ENCODE peak calls at places on chromosomes 5 and 9, in seven cellular contexts. One of them, this sample, is unnamed.

GRCh38 chr5:68730220-68731010 is 363.4 kb upstream of the SLC30A5 start:
- DNase-seq in A673: peak; percentile 90
- DNase-seq in mucosa of descending colon: no peak
- DNase-seq in fibroblast of mammary gland: peak; percentile 79
- DNase-seq in cardiac fibroblast: peak; percentile 89
- DNase-seq in sigmoid colon: no peak
- DNase-seq in left ventricle myocardium inferior: peak; percentile 18
- DNase-seq in this sample: no peak

GRCh38 chr5:75051217-75051751 is 1.1 kb downstream of the GCNT4 start:
- DNase-seq in A673: no peak
- DNase-seq in mucosa of descending colon: peak; percentile 86
- DNase-seq in fibroblast of mammary gland: no peak
- DNase-seq in cardiac fibroblast: peak; percentile 3
- DNase-seq in sigmoid colon: no peak
- DNase-seq in left ventricle myocardium inferior: no peak
- DNase-seq in this sample: no peak

GRCh38 chr9:114484854-114485443 is 20.3 kb downstream of the WHRN start:
- DNase-seq in A673: no peak
- DNase-seq in mucosa of descending colon: peak; percentile 7
- DNase-seq in fibroblast of mammary gland: peak; percentile 89
- DNase-seq in cardiac fibroblast: peak; percentile 78
- DNase-seq in sigmoid colon: no peak
- DNase-seq in left ventricle myocardium inferior: no peak
- DNase-seq in this sample: no peak

GRCh38 chr9:111961575-111961974 is 65.0 kb downstream of the UGCG start:
- DNase-seq in A673: peak; percentile 83
- DNase-seq in mucosa of descending colon: peak; percentile 61
- DNase-seq in fibroblast of mammary gland: peak; percentile 49
- DNase-seq in cardiac fibroblast: peak; percentile 61
- DNase-seq in sigmoid colon: no peak
- DNase-seq in left ventricle myocardium inferior: no peak
- DNase-seq in this sample: no peak

GRCh38 chr9:102974530-102974929 is 20.6 kb upstream of the CYLC2 start:
- DNase-seq in A673: no peak
- DNase-seq in mucosa of descending colon: no peak
- DNase-seq in fibroblast of mammary gland: peak; percentile 4
- DNase-seq in cardiac fibroblast: peak; percentile 17
- DNase-seq in sigmoid colon: no peak
- DNase-seq in left ventricle myocardium inferior: no peak
- DNase-seq in this sample: no peak

GRCh38 chr5:134268019-134268601 is 42.2 kb upstream of the PPP2CA start:
- DNase-seq in A673: no peak
- DNase-seq in mucosa of descending colon: no peak
- DNase-seq in fibroblast of mammary gland: no peak
- DNase-seq in cardiac fibroblast: no peak
- DNase-seq in sigmoid colon: no peak
- DNase-seq in left ventricle myocardium inferior: no peak
- DNase-seq in this sample: no peak

GRCh38 chr9:109277451-109277850 is 43.4 kb downstream of the EPB41L4B start:
- DNase-seq in A673: no peak
- DNase-seq in mucosa of descending colon: no peak
- DNase-seq in fibroblast of mammary gland: no peak
- DNase-seq in cardiac fibroblast: no peak
- DNase-seq in sigmoid colon: no peak
- DNase-seq in left ventricle myocardium inferior: peak; percentile 39
- DNase-seq in this sample: no peak

GRCh38 chr9:93245437-93245970 is 61.6 kb downstream of the WNK2 start:
- DNase-seq in A673: no peak
- DNase-seq in mucosa of descending colon: no peak
- DNase-seq in fibroblast of mammary gland: no peak
- DNase-seq in cardiac fibroblast: no peak
- DNase-seq in sigmoid colon: no peak
- DNase-seq in left ventricle myocardium inferior: no peak
- DNase-seq in this sample: no peak

GRCh38 chr5:140674629-140675028 is 1.3 kb upstream of the DND1 start:
- DNase-seq in A673: no peak
- DNase-seq in mucosa of descending colon: no peak
- DNase-seq in fibroblast of mammary gland: no peak
- DNase-seq in cardiac fibroblast: no peak
- DNase-seq in sigmoid colon: no peak
- DNase-seq in left ventricle myocardium inferior: no peak
- DNase-seq in this sample: no peak

GRCh38 chr5:154189256-154189818 is 1.2 kb upstream of the GALNT10 start:
- DNase-seq in A673: no peak
- DNase-seq in mucosa of descending colon: no peak
- DNase-seq in fibroblast of mammary gland: no peak
- DNase-seq in cardiac fibroblast: no peak
- DNase-seq in sigmoid colon: peak; percentile 75
- DNase-seq in left ventricle myocardium inferior: peak; percentile 18
- DNase-seq in this sample: no peak

GRCh38 chr5:154189819-154190651 is 498 bp upstream of the GALNT10 start:
- DNase-seq in A673: peak; percentile 76
- DNase-seq in mucosa of descending colon: peak; percentile 86
- DNase-seq in fibroblast of mammary gland: peak; percentile 64
- DNase-seq in cardiac fibroblast: peak; percentile 76
- DNase-seq in sigmoid colon: peak; percentile 93
- DNase-seq in left ventricle myocardium inferior: peak; percentile 89
- DNase-seq in this sample: no peak

GRCh38 chr5:154193176-154193575 is 2.6 kb downstream of the GALNT10 start:
- DNase-seq in A673: no peak
- DNase-seq in mucosa of descending colon: no peak
- DNase-seq in fibroblast of mammary gland: no peak
- DNase-seq in cardiac fibroblast: no peak
- DNase-seq in sigmoid colon: peak; percentile 76
- DNase-seq in left ventricle myocardium inferior: peak; percentile 19
- DNase-seq in this sample: no peak

GRCh38 chr5:154191467-154192261 is 1.1 kb downstream of the GALNT10 start:
- DNase-seq in A673: no peak
- DNase-seq in mucosa of descending colon: no peak
- DNase-seq in fibroblast of mammary gland: peak; percentile 44
- DNase-seq in cardiac fibroblast: peak; percentile 55
- DNase-seq in sigmoid colon: no peak
- DNase-seq in left ventricle myocardium inferior: no peak
- DNase-seq in this sample: no peak

DNA sequence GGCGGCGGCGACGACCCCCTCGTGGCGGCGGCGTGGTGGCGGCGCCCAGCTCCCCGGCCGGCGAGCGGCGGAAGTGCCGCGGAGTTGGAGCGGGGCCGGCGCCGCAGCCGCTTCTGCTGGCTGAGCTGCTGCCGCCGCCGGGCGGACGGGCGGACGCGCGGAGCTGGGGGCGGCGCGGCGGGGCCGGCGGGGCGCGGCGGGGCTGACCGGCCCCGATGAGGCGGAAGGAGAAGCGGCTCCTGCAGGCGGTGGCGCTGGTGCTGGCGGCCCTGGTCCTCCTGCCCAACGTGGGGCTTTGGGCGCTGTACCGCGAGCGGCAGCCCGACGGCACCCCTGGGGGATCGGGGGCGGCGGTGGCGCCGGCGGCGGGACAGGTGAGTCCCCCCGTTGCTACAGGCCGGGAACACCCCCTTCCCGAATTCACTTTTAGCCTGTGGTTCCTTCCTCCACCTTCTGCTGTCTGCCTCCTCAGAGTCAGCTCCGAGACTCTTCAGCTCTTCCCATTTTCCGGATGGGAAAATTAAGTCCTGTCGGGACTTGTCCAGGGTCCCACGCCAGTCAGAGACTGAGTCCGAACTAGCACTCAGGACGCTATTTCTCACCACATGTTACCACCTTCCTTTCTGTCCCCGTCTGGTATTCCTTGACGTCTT is at the start of gene GALNT10:
- DNase-seq in A673: peak; percentile 68
- DNase-seq in mucosa of descending colon: peak; percentile 67
- DNase-seq in fibroblast of mammary gland: peak; percentile 53
- DNase-seq in cardiac fibroblast: peak; percentile 57
- DNase-seq in sigmoid colon: peak; percentile 77
- DNase-seq in left ventricle myocardium inferior: peak; percentile 73
- DNase-seq in this sample: no peak
- TF ChIP-seq CTCF in A673: no peak
- TF ChIP-seq CTCF in mucosa of descending colon: no peak
- TF ChIP-seq CTCF in fibroblast of mammary gland: no peak
- TF ChIP-seq CTCF in cardiac fibroblast: no peak
- TF ChIP-seq CTCF in sigmoid colon: no peak
- TF ChIP-seq CTCF in left ventricle myocardium inferior: no peak
- TF ChIP-seq CTCF in this sample: no peak

GRCh38 chr9:117247271-117247670 is 167.6 kb downstream of the ASTN2 start:
- DNase-seq in A673: peak; percentile 34
- DNase-seq in mucosa of descending colon: no peak
- DNase-seq in fibroblast of mammary gland: no peak
- DNase-seq in cardiac fibroblast: no peak
- DNase-seq in sigmoid colon: no peak
- DNase-seq in left ventricle myocardium inferior: no peak
- DNase-seq in this sample: no peak
- TF ChIP-seq CTCF in A673: peak; percentile 57
- TF ChIP-seq CTCF in mucosa of descending colon: no peak
- TF ChIP-seq CTCF in fibroblast of mammary gland: no peak
- TF ChIP-seq CTCF in cardiac fibroblast: no peak
- TF ChIP-seq CTCF in sigmoid colon: no peak
- TF ChIP-seq CTCF in left ventricle myocardium inferior: peak; percentile 47
- TF ChIP-seq CTCF in this sample: peak; percentile 33

GRCh38 chr9:134203224-134203623 is 38.9 kb upstream of the RNU6ATAC start:
- DNase-seq in A673: no peak
- DNase-seq in mucosa of descending colon: no peak
- DNase-seq in fibroblast of mammary gland: no peak
- DNase-seq in cardiac fibroblast: no peak
- DNase-seq in sigmoid colon: no peak
- DNase-seq in left ventricle myocardium inferior: no peak
- DNase-seq in this sample: no peak

GRCh38 chr9:134204991-134205578 is 40.7 kb upstream of the RNU6ATAC start:
- DNase-seq in A673: peak; percentile 25
- DNase-seq in mucosa of descending colon: peak; percentile 31
- DNase-seq in fibroblast of mammary gland: peak; percentile 79
- DNase-seq in cardiac fibroblast: peak; percentile 62
- DNase-seq in sigmoid colon: peak; percentile 56
- DNase-seq in left ventricle myocardium inferior: no peak
- DNase-seq in this sample: peak; percentile 25

GRCh38 chr9:134204041-134204440 is 39.7 kb upstream of the RNU6ATAC start:
- DNase-seq in A673: no peak
- DNase-seq in mucosa of descending colon: no peak
- DNase-seq in fibroblast of mammary gland: no peak
- DNase-seq in cardiac fibroblast: no peak
- DNase-seq in sigmoid colon: peak; percentile 41
- DNase-seq in left ventricle myocardium inferior: no peak
- DNase-seq in this sample: peak; percentile 43

GRCh38 chr9:134206317-134207300 is 42.2 kb upstream of the RNU6ATAC start:
- DNase-seq in A673: no peak
- DNase-seq in mucosa of descending colon: no peak
- DNase-seq in fibroblast of mammary gland: no peak
- DNase-seq in cardiac fibroblast: no peak
- DNase-seq in sigmoid colon: peak; percentile 62
- DNase-seq in left ventricle myocardium inferior: no peak
- DNase-seq in this sample: peak; percentile 60

DNA sequence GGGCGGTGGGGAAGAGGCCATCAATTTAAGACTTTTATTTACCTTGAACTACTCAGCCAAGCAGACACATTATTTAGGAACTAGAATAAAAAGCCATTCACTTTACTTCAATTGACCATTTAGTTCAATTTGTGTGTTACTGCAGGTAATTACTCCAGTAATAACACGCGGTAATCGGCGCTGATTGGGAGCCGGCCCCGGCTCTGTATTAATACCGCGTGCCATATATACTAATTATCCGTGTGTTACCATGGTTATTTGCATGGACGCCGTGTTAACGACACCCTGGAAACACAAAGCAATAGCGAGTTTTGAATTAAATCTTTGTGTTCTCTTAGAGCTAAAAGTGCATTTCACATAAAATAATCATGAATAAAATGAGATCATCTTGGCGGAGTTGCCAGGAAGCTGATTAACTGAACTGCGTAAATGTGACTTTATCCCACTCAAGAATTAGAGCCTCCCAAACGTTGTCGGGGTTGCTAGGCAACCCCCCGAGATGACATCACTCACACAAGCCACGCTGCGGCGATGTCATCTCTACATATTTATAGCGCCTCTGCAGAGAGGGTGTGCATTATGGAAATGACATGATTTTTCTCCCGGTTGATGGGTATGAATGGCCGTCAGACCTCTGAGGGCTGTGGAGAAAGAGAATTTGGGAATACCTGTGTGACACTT is 41.4 kb upstream of the RNU6ATAC start:
- DNase-seq in A673: peak; percentile 89
- DNase-seq in mucosa of descending colon: peak; percentile 31
- DNase-seq in fibroblast of mammary gland: peak; percentile 90
- DNase-seq in cardiac fibroblast: peak; percentile 88
- DNase-seq in sigmoid colon: peak; percentile 78
- DNase-seq in left ventricle myocardium inferior: peak; percentile 68
- DNase-seq in this sample: peak; percentile 15
- TF ChIP-seq CTCF in A673: no peak
- TF ChIP-seq CTCF in mucosa of descending colon: no peak
- TF ChIP-seq CTCF in fibroblast of mammary gland: no peak
- TF ChIP-seq CTCF in cardiac fibroblast: peak; percentile 11
- TF ChIP-seq CTCF in sigmoid colon: no peak
- TF ChIP-seq CTCF in left ventricle myocardium inferior: no peak
- TF ChIP-seq CTCF in this sample: no peak

GRCh38 chr9:36997414-36997813 is 36.7 kb downstream of the PAX5 start:
- DNase-seq in A673: peak; percentile 51
- DNase-seq in mucosa of descending colon: no peak
- DNase-seq in fibroblast of mammary gland: no peak
- DNase-seq in cardiac fibroblast: peak; percentile 13
- DNase-seq in sigmoid colon: no peak
- DNase-seq in left ventricle myocardium inferior: no peak
- DNase-seq in this sample: no peak

GRCh38 chr9:37001461-37001860 is 32.6 kb downstream of the PAX5 start:
- DNase-seq in A673: peak; percentile 63
- DNase-seq in mucosa of descending colon: no peak
- DNase-seq in fibroblast of mammary gland: no peak
- DNase-seq in cardiac fibroblast: no peak
- DNase-seq in sigmoid colon: no peak
- DNase-seq in left ventricle myocardium inferior: no peak
- DNase-seq in this sample: no peak

GRCh38 chr9:37002036-37002412 is 32.0 kb downstream of the PAX5 start:
- DNase-seq in A673: no peak
- DNase-seq in mucosa of descending colon: no peak
- DNase-seq in fibroblast of mammary gland: no peak
- DNase-seq in cardiac fibroblast: no peak
- DNase-seq in sigmoid colon: no peak
- DNase-seq in left ventricle myocardium inferior: no peak
- DNase-seq in this sample: no peak

GRCh38 chr9:37002413-37003217 is 31.5 kb downstream of the PAX5 start:
- DNase-seq in A673: no peak
- DNase-seq in mucosa of descending colon: no peak
- DNase-seq in fibroblast of mammary gland: no peak
- DNase-seq in cardiac fibroblast: no peak
- DNase-seq in sigmoid colon: no peak
- DNase-seq in left ventricle myocardium inferior: no peak
- DNase-seq in this sample: no peak

DNA sequence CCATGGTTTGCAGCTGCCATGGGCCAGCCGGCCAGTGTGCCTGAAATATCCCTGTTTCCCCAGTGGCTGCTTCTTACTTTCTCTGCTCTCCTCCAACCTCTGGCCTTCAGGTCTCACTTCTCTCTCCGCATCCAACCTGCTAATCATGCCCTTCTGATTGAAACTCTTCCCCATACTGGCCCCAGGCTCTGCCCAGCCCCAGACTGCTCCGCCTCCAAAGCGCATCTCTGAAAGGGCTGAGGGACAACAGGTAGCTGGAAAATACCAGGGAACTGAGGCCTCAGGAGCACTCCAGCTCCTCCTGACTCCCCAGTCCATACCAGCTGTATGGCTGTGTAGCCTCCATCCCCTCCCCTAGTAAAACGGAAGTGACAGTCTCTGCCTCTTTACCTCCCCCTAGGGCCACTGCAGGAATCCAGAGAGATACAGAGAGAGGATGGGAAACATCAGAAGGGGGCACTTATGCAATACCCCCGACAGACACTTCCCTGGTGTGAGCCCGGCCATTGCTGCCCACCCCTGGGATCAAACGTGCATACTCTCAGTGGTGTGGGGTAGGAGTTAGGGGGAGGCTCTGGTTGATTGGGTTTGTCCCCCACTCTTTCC is 34.2 kb downstream of the PAX5 start:
- DNase-seq in A673: no peak
- DNase-seq in mucosa of descending colon: no peak
- DNase-seq in fibroblast of mammary gland: no peak
- DNase-seq in cardiac fibroblast: no peak
- DNase-seq in sigmoid colon: no peak
- DNase-seq in left ventricle myocardium inferior: no peak
- DNase-seq in this sample: no peak
- TF ChIP-seq CTCF in A673: peak; percentile 20
- TF ChIP-seq CTCF in mucosa of descending colon: no peak
- TF ChIP-seq CTCF in fibroblast of mammary gland: no peak
- TF ChIP-seq CTCF in cardiac fibroblast: no peak
- TF ChIP-seq CTCF in sigmoid colon: no peak
- TF ChIP-seq CTCF in left ventricle myocardium inferior: no peak
- TF ChIP-seq CTCF in this sample: no peak

This sample was measured in chondrocyte.